ENCODE peak calls at places on chromosomes 6 and 20, in nine cellular contexts. W is RWPE1, T is heart right ventricle, Y is fibroblast of pulmonary artery, H is ovary, P is psoas muscle, J is AG09309, R is NB4, X is CD14-positive monocyte. O is an unnamed sample.

GRCh38 chr20:32476684-32477593 is 108.2 kb downstream of the NOL4L start:
- DNase-seq in W (no peak), T (no peak), Y (no peak), H (no peak), P (peak; percentile 38), J (no peak), R (no peak), X (no peak), O (no peak)

GRCh38 chr6:135108692-135109091 is 54.1 kb upstream of the HBS1L start:
- DNase-seq in W (no peak), T (no peak), Y (no peak), H (no peak), P (no peak), J (no peak), R (no peak), X (no peak), O (no peak)

GRCh38 chr6:136616527-136616926 is 66.3 kb upstream of the MAP7 start:
- DNase-seq in W (no peak), T (no peak), Y (no peak), H (no peak), P (no peak), J (no peak), R (no peak), X (no peak), O (no peak)

GRCh38 chr6:155795173-155795796 is 339.6 kb upstream of the NOX3 start:
- DNase-seq in W (no peak), T (no peak), Y (peak; percentile 51), H (no peak), P (no peak), J (no peak), R (no peak), X (no peak), O (no peak)

GRCh38 chr6:34990971-34991560 is 102.0 kb downstream of the ANKS1A start:
- DNase-seq in W (no peak), T (no peak), Y (peak; percentile 58), H (no peak), P (no peak), J (no peak), R (no peak), X (no peak), O (peak; percentile 37)

GRCh38 chr20:44098256-44098630 is 88.7 kb downstream of the JPH2 start:
- DNase-seq in W (no peak), T (no peak), Y (no peak), H (no peak), P (no peak), J (no peak), R (no peak), X (no peak), O (no peak)

GRCh38 chr6:90355965-90356364 is 59.3 kb upstream of the BACH2 start:
- DNase-seq in W (no peak), T (no peak), Y (peak; percentile 7), H (peak; percentile 26), P (no peak), J (no peak), R (no peak), X (no peak), O (no peak)

GRCh38 chr20:953742-954141 is 37.6 kb upstream of the ANGPT4 start:
- DNase-seq in W (no peak), T (no peak), Y (no peak), H (no peak), P (no peak), J (no peak), R (peak; percentile 16), X (no peak), O (peak; percentile 8)

GRCh38 chr6:5063617-5064016 is 21.5 kb upstream of the PPP1R3G start:
- DNase-seq in W (no peak), T (no peak), Y (no peak), H (no peak), P (no peak), J (no peak), R (no peak), X (no peak), O (no peak)

GRCh38 chr6:20266851-20267608 is 54.8 kb upstream of the MBOAT1 start:
- DNase-seq in W (peak; percentile 95), T (no peak), Y (no peak), H (no peak), P (no peak), J (no peak), R (peak; percentile 38), X (no peak), O (no peak)

GRCh38 chr20:14882846-14883245 is 545.4 kb upstream of the FLRT3 start:
- DNase-seq in W (no peak), T (no peak), Y (no peak), H (no peak), P (no peak), J (no peak), R (no peak), X (no peak), O (no peak)

GRCh38 chr6:446418-447366 is 55.1 kb downstream of the IRF4 start:
- DNase-seq in W (no peak), T (no peak), Y (no peak), H (no peak), P (no peak), J (no peak), R (no peak), X (no peak), O (no peak)

DNA sequence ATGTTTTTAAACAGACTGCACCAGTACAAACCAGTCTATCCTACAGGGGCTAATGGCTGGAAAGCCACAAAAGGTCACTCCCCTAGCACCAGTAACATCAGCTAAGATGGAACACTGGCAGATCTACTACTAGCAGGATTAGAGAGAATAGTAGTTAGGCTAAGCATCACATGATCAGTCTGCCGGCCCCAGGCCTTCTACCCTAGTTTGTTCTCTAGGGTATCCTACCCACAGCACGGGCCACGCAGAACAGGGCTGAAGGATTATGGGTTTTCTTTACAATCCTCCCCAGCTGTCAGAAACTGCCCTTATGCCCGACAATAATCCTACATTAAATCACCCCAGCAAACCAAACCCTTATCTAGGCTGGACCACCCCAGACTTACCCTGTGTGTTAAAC is 156.0 kb downstream of the LY86 start:
- DNase-seq in W (no peak), T (no peak), Y (no peak), H (no peak), P (no peak), J (no peak), R (no peak), X (no peak), O (no peak)
- TF ChIP-seq CTCF in W (no peak), T (no peak), Y (no peak), H (no peak), P (no peak), J (no peak), R (no peak), X (no peak), O (no peak)

GRCh38 chr20:10447028-10447427 is 11.9 kb downstream of the SLX4IP start:
- DNase-seq in W (peak; percentile 83), T (no peak), Y (peak; percentile 62), H (no peak), P (no peak), J (peak; percentile 55), R (peak; percentile 94), X (no peak), O (no peak)
- TF ChIP-seq CTCF in W (no peak), T (no peak), Y (no peak), H (no peak), P (no peak), J (no peak), R (peak; percentile 9), X (no peak), O (no peak)

GRCh38 chr6:31738048-31738979 is 1.5 kb upstream of the MSH5 start:
- DNase-seq in W (peak; percentile 48), T (peak; percentile 63), Y (peak; percentile 86), H (no peak), P (no peak), J (no peak), R (peak; percentile 99), X (peak; percentile 82), O (peak; percentile 88)
- TF ChIP-seq CTCF in W (no peak), T (no peak), Y (peak; percentile 29), H (no peak), P (no peak), J (peak; percentile 41), R (peak; percentile 9), X (no peak), O (peak; percentile 39)

GRCh38 chr6:33672808-33673207 is 38.7 kb downstream of the UQCC2 start:
- DNase-seq in W (peak; percentile 73), T (peak; percentile 81), Y (peak; percentile 96), H (peak; percentile 62), P (peak; percentile 94), J (peak; percentile 83), R (peak; percentile 90), X (no peak), O (peak; percentile 96)
- TF ChIP-seq CTCF in W (peak; percentile 65), T (peak; percentile 70), Y (peak; percentile 73), H (peak; percentile 10), P (peak; percentile 53), J (peak; percentile 65), R (peak; percentile 55), X (no peak), O (peak; percentile 54)

GRCh38 chr6:15402401-15403045 is 156.7 kb downstream of the JARID2 start:
- DNase-seq in W (no peak), T (no peak), Y (no peak), H (no peak), P (no peak), J (no peak), R (no peak), X (no peak), O (no peak)
- TF ChIP-seq CTCF in W (no peak), T (no peak), Y (no peak), H (no peak), P (no peak), J (no peak), R (no peak), X (no peak), O (no peak)

DNA sequence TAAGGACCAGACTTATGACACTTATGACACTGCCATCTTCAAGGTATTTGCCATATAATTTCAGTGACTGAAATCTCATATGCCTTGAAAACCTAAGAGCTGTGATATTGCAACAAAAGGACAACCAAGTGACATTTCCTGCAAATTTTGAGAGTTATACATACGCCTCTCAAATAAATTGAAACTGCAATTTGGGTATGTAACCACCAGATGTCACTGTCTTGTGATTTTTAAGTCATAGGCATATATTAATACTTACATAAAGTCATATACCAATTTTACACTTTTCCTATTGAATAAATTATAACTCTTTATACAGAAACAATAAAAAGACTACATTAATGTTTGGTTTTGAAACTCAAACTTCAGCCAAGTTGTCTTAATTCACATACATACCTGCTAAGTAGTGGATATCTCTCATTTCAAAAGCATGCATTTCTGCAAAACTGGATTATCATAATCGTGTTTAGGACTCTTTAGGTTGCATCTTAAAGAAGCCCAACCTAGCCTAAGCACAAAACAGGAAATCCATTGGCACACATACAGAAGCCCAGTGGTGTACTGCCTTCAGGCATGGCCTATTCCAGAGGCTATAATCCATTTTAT is 180.2 kb downstream of the PACRG start:
- DNase-seq in W (no peak), T (no peak), Y (peak; percentile 74), H (no peak), P (no peak), J (no peak), R (peak; percentile 67), X (no peak), O (peak; percentile 67)
- TF ChIP-seq CTCF in W (no peak), T (peak; percentile 35), Y (peak; percentile 47), H (no peak), P (peak; percentile 41), J (peak; percentile 16), R (peak; percentile 43), X (peak; percentile 69), O (peak; percentile 28)

DNA sequence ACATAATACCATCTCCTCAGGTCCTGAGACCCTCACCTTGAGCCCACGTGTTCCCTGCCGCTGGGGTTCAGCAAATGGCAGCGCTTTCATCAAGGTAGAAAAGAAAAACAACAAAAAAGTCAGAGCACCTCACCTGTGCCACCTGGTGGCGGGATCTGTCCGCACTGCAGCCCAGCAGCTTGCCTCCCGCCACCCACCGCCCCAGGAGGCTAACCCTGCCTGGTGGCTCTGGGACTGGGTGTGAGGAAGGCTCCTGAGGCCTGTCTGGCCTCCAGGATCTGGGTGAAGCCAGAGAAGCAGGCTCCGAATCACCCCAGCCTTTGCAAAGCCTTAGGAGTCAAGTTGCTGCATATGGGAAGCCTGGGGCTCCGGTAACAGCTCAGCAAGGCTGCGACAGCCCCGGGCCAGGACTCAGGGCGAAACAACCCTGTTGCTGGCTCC is 270.8 kb downstream of the BMP7 start:
- DNase-seq in W (peak; percentile 80), T (no peak), Y (peak; percentile 3), H (no peak), P (no peak), J (no peak), R (peak; percentile 52), X (no peak), O (peak; percentile 11)
- TF ChIP-seq CTCF in W (peak; percentile 83), T (peak; percentile 25), Y (peak; percentile 39), H (no peak), P (peak; percentile 10), J (peak; percentile 52), R (peak; percentile 69), X (peak; percentile 19), O (peak; percentile 45)

O was measured in foreskin fibroblast.